ENCODE peak calls at places on chromosomes 13 and 19, in six cellular contexts. One of them, this sample, is unnamed.

GRCh38 chr19:1449467-1450442 is at the start of gene APC2:
- DNase-seq in OCI-M1: no peak
- DNase-seq in thoracic aorta: no peak
- DNase-seq in kidney glomerular epithelial cell: no peak
- DNase-seq in stimulated activated CD4-positive, alpha-beta T cell treated with anti-CD3 and anti-CD28 coated beads, Interleukin-1b, Interleukin-23, amount 100 ng/mL, for 1 hour: no peak
- DNase-seq in activated CD4-positive, alpha-beta memory T cell treated with anti-CD3 and anti-CD28 coated beads, Interleukin-2, amount 10 ng/mL, durations not matched to agents 7 days and 5 days: peak
- DNase-seq in this sample: no peak

GRCh38 chr19:5547881-5548280 is 19.9 kb downstream of the TINCR start:
- DNase-seq in stimulated activated CD4-positive, alpha-beta T cell treated with anti-CD3 and anti-CD28 coated beads, Interleukin-1b, Interleukin-23, amount 100 ng/mL, for 1 hour: no peak
- DNase-seq in OCI-M1: peak
- DNase-seq in activated CD4-positive, alpha-beta memory T cell treated with anti-CD3 and anti-CD28 coated beads, Interleukin-2, amount 10 ng/mL, durations not matched to agents 7 days and 5 days: peak
- DNase-seq in kidney glomerular epithelial cell: no peak
- DNase-seq in thoracic aorta: no peak
- DNase-seq in this sample: peak

GRCh38 chr19:1261512-1261862 is 7.6 kb upstream of the CIRBP start:
- DNase-seq in OCI-M1: peak
- DNase-seq in kidney glomerular epithelial cell: peak
- DNase-seq in stimulated activated CD4-positive, alpha-beta T cell treated with anti-CD3 and anti-CD28 coated beads, Interleukin-1b, Interleukin-23, amount 100 ng/mL, for 1 hour: no peak
- DNase-seq in activated CD4-positive, alpha-beta memory T cell treated with anti-CD3 and anti-CD28 coated beads, Interleukin-2, amount 10 ng/mL, durations not matched to agents 7 days and 5 days: no peak
- DNase-seq in thoracic aorta: no peak
- DNase-seq in this sample: peak

GRCh38 chr13:44710576-44710975 is 134.4 kb upstream of the TSC22D1 start:
- DNase-seq in kidney glomerular epithelial cell: peak
- DNase-seq in thoracic aorta: no peak
- DNase-seq in stimulated activated CD4-positive, alpha-beta T cell treated with anti-CD3 and anti-CD28 coated beads, Interleukin-1b, Interleukin-23, amount 100 ng/mL, for 1 hour: no peak
- DNase-seq in OCI-M1: no peak
- DNase-seq in activated CD4-positive, alpha-beta memory T cell treated with anti-CD3 and anti-CD28 coated beads, Interleukin-2, amount 10 ng/mL, durations not matched to agents 7 days and 5 days: no peak
- DNase-seq in this sample: no peak

GRCh38 chr13:114029866-114030625 is 56.2 kb upstream of the C13orf46 start:
- DNase-seq in stimulated activated CD4-positive, alpha-beta T cell treated with anti-CD3 and anti-CD28 coated beads, Interleukin-1b, Interleukin-23, amount 100 ng/mL, for 1 hour: no peak
- DNase-seq in activated CD4-positive, alpha-beta memory T cell treated with anti-CD3 and anti-CD28 coated beads, Interleukin-2, amount 10 ng/mL, durations not matched to agents 7 days and 5 days: no peak
- DNase-seq in kidney glomerular epithelial cell: no peak
- DNase-seq in OCI-M1: no peak
- DNase-seq in thoracic aorta: no peak
- DNase-seq in this sample: no peak

GRCh38 chr19:37933965-37934364 is 27.0 kb downstream of the SIPA1L3 start:
- DNase-seq in OCI-M1: no peak
- DNase-seq in stimulated activated CD4-positive, alpha-beta T cell treated with anti-CD3 and anti-CD28 coated beads, Interleukin-1b, Interleukin-23, amount 100 ng/mL, for 1 hour: no peak
- DNase-seq in activated CD4-positive, alpha-beta memory T cell treated with anti-CD3 and anti-CD28 coated beads, Interleukin-2, amount 10 ng/mL, durations not matched to agents 7 days and 5 days: no peak
- DNase-seq in kidney glomerular epithelial cell: peak
- DNase-seq in thoracic aorta: no peak
- DNase-seq in this sample: no peak

GRCh38 chr19:13033244-13033643 is 38.0 kb downstream of the NFIX start:
- DNase-seq in stimulated activated CD4-positive, alpha-beta T cell treated with anti-CD3 and anti-CD28 coated beads, Interleukin-1b, Interleukin-23, amount 100 ng/mL, for 1 hour: no peak
- DNase-seq in thoracic aorta: no peak
- DNase-seq in kidney glomerular epithelial cell: no peak
- DNase-seq in OCI-M1: no peak
- DNase-seq in activated CD4-positive, alpha-beta memory T cell treated with anti-CD3 and anti-CD28 coated beads, Interleukin-2, amount 10 ng/mL, durations not matched to agents 7 days and 5 days: no peak
- DNase-seq in this sample: peak

GRCh38 chr19:35253316-35254286 is 4.8 kb downstream of the LSR start:
- DNase-seq in stimulated activated CD4-positive, alpha-beta T cell treated with anti-CD3 and anti-CD28 coated beads, Interleukin-1b, Interleukin-23, amount 100 ng/mL, for 1 hour: no peak
- DNase-seq in thoracic aorta: no peak
- DNase-seq in OCI-M1: no peak
- DNase-seq in kidney glomerular epithelial cell: no peak
- DNase-seq in activated CD4-positive, alpha-beta memory T cell treated with anti-CD3 and anti-CD28 coated beads, Interleukin-2, amount 10 ng/mL, durations not matched to agents 7 days and 5 days: no peak
- DNase-seq in this sample: no peak

This sample was measured in MV-4-11.